ENCODE peak calls at places on chromosome 11, in nine cellular contexts. P is fibroblast of the aortic adventitia; S is HFFc6; A is stimulated activated CD4-positive, alpha-beta T cell treated with anti-CD3 and anti-CD28 coated beads, TNF-alpha, amount 100 ng/mL, for 24 hours; Z is NCI-H1105 treated with DMSO at 0.1 percent for 48 hours; V is NCI-H526; N is CD8-positive, alpha-beta T cell; G is CD4-positive, CD25-positive, alpha-beta regulatory T cell; F is SK-MEL-5. R is an unnamed sample.

GRCh38 chr11:694563-695331 is at the start of gene DEAF1:
- DNase-seq in P (peak), S (peak), A (peak), Z (peak), V (peak), N (peak), G (peak), F (peak), R (peak)

GRCh38 chr11:69213315-69213714 is 57.6 kb downstream of the SMIM38 start:
- DNase-seq in P (no peak), S (no peak), A (peak), Z (no peak), V (no peak), N (no peak), G (peak), F (peak), R (no peak)

GRCh38 chr11:11416502-11416901 is 63.5 kb upstream of the CSNK2A3 start:
- DNase-seq in P (no peak), S (peak), A (peak), Z (no peak), V (no peak), N (no peak), G (no peak), F (no peak), R (no peak)

GRCh38 chr11:45110562-45110961 is 35.9 kb upstream of the PRDM11 start:
- DNase-seq in P (peak), S (peak), A (no peak), Z (peak), V (peak), N (peak), G (peak), F (peak), R (peak)

GRCh38 chr11:72684236-72684912 is 10.2 kb upstream of the PDE2A start:
- DNase-seq in P (peak), S (peak), A (peak), Z (peak), V (peak), N (peak), G (peak), F (peak), R (peak)

GRCh38 chr11:99068832-99069231 is 48.1 kb downstream of the CNTN5 start:
- DNase-seq in P (no peak), S (no peak), A (no peak), Z (no peak), V (no peak), N (no peak), G (no peak), F (no peak), R (no peak)

GRCh38 chr11:20059587-20060021 is 100.7 kb downstream of the DBX1 start:
- DNase-seq in P (no peak), S (no peak), A (no peak), Z (no peak), V (no peak), N (no peak), G (no peak), F (no peak), R (no peak)

GRCh38 chr11:116791002-116791812 is 472 bp downstream of the APOA5 start:
- DNase-seq in P (peak), S (peak), A (peak), Z (peak), V (peak), N (peak), G (peak), F (peak), R (peak)

GRCh38 chr11:57131080-57131790 is 50.5 kb upstream of the LRRC55 start:
- DNase-seq in P (peak), S (peak), A (no peak), Z (peak), V (peak), N (no peak), G (no peak), F (peak), R (no peak)

GRCh38 chr11:9060700-9061111 is 30.7 kb downstream of the SCUBE2 start:
- DNase-seq in P (no peak), S (no peak), A (peak), Z (no peak), V (peak), N (no peak), G (peak), F (peak), R (peak)

GRCh38 chr11:61336171-61336935 is 3.3 kb downstream of the TKFC start:
- DNase-seq in P (peak), S (peak), A (peak), Z (peak), V (peak), N (peak), G (peak), F (peak), R (peak)

GRCh38 chr11:62721994-62722393 is 5.3 kb downstream of the HNRNPUL2 start:
- DNase-seq in P (peak), S (no peak), A (no peak), Z (no peak), V (no peak), N (no peak), G (no peak), F (peak), R (no peak)

GRCh38 chr11:102780491-102780918 is at the start of gene MMP10:
- DNase-seq in P (peak), S (peak), A (no peak), Z (peak), V (no peak), N (no peak), G (peak), F (peak), R (no peak)

GRCh38 chr11:12287374-12288211 is 89.8 kb upstream of the PARVA start:
- DNase-seq in P (peak), S (peak), A (no peak), Z (peak), V (peak), N (no peak), G (peak), F (peak), R (no peak)

GRCh38 chr11:102204174-102204573 is 93.9 kb downstream of the YAP1 start:
- DNase-seq in P (no peak), S (no peak), A (no peak), Z (no peak), V (no peak), N (no peak), G (no peak), F (no peak), R (no peak)

GRCh38 chr11:29328961-29329441 is 687.8 kb downstream of the KCNA4 start:
- DNase-seq in P (peak), S (peak), A (no peak), Z (peak), V (no peak), N (no peak), G (no peak), F (peak), R (no peak)

GRCh38 chr11:79025622-79026021 is 415.2 kb downstream of the TENM4 start:
- DNase-seq in P (no peak), S (no peak), A (no peak), Z (no peak), V (no peak), N (no peak), G (no peak), F (no peak), R (no peak)

GRCh38 chr11:90220391-90220790 is 2.5 kb downstream of the CHORDC1 start:
- DNase-seq in P (peak), S (peak), A (no peak), Z (no peak), V (no peak), N (no peak), G (peak), F (no peak), R (no peak)

GRCh38 chr11:132670921-132671675 is 861.2 kb downstream of the OPCML start:
- DNase-seq in P (no peak), S (no peak), A (no peak), Z (no peak), V (no peak), N (no peak), G (no peak), F (no peak), R (no peak)

GRCh38 chr11:331332-332060 is 10.8 kb upstream of the IFITM3 start:
- DNase-seq in P (no peak), S (no peak), A (no peak), Z (no peak), V (no peak), N (no peak), G (no peak), F (no peak), R (no peak)

GRCh38 chr11:16026849-16027248 is 329.5 kb downstream of the SOX6 start:
- DNase-seq in P (no peak), S (no peak), A (no peak), Z (no peak), V (no peak), N (no peak), G (no peak), F (no peak), R (no peak)

GRCh38 chr11:114291381-114291780 is 4.8 kb upstream of the NNMT start:
- DNase-seq in P (peak), S (no peak), A (no peak), Z (no peak), V (no peak), N (no peak), G (no peak), F (no peak), R (no peak)